ENCODE peak calls at places on chromosomes 13 and 19, in eight cellular contexts. Z, R, G, D, E, W, N and U are unnamed samples.

GRCh38 chr19:40502081-40502480 is 35.3 kb downstream of the SPTBN4 start:
- DNase-seq in D (no peak), Z (no peak), W (no peak), N (no peak), R (no peak), G (no peak), E (no peak), U (no peak)

GRCh38 chr19:34347561-34348165 is 17.3 kb upstream of the GPI start:
- DNase-seq in N (no peak), R (no peak), D (no peak), E (no peak), W (no peak), G (no peak), Z (no peak), U (no peak)

GRCh38 chr13:51577690-51578089 is 6.6 kb upstream of the WDFY2 start:
- DNase-seq in E (no peak), N (no peak), D (no peak), W (no peak), G (no peak), R (no peak), Z (no peak), U (no peak)

GRCh38 chr19:11541238-11541637 is 2.6 kb downstream of the CNN1 start:
- DNase-seq in N (no peak), G (no peak), E (no peak), Z (peak), W (no peak), R (no peak), D (no peak), U (no peak)

GRCh38 chr19:2775556-2776430 is 7.3 kb downstream of the SGTA start:
- DNase-seq in E (peak), G (peak), W (no peak), N (peak), R (peak), D (no peak), Z (no peak), U (no peak)

GRCh38 chr13:87810391-87810801 is 139.2 kb downstream of the SLITRK5 start:
- DNase-seq in E (no peak), N (no peak), G (no peak), W (no peak), D (no peak), Z (no peak), R (no peak), U (no peak)

GRCh38 chr13:99015606-99016520 is 38.0 kb upstream of the DOCK9 start:
- DNase-seq in G (no peak), W (no peak), Z (no peak), N (no peak), R (no peak), D (no peak), E (no peak), U (no peak)

GRCh38 chr19:47389150-47389556 is 30.2 kb downstream of the MEIS3 start:
- DNase-seq in R (no peak), W (no peak), G (no peak), D (no peak), E (no peak), Z (no peak), N (no peak), U (no peak)

GRCh38 chr13:83538636-83539035 is 343.6 kb downstream of the SLITRK1 start:
- DNase-seq in Z (no peak), N (no peak), W (no peak), D (no peak), R (no peak), E (no peak), G (no peak), U (no peak)

GRCh38 chr13:27022571-27023311 is 148.9 kb downstream of the USP12 start:
- DNase-seq in E (peak), Z (no peak), R (no peak), N (no peak), D (no peak), W (no peak), G (no peak), U (no peak)

GRCh38 chr19:46972301-46972700 is 47.3 kb upstream of the NPAS1 start:
- DNase-seq in N (peak), W (no peak), E (no peak), R (no peak), Z (no peak), G (no peak), D (no peak), U (no peak)

GRCh38 chr13:37488682-37489081 is 109.9 kb downstream of the POSTN start:
- DNase-seq in N (no peak), D (no peak), G (no peak), W (no peak), Z (no peak), E (peak), R (no peak), U (no peak)

GRCh38 chr13:113843864-113844556 is 19.9 kb downstream of the GAS6 start:
- DNase-seq in W (no peak), R (no peak), G (no peak), D (no peak), N (peak), E (no peak), Z (no peak), U (no peak)

GRCh38 chr13:111393221-111393790 is 72.9 kb downstream of the TEX29 start:
- DNase-seq in G (no peak), R (no peak), Z (no peak), W (no peak), D (no peak), N (no peak), E (no peak), U (no peak)

GRCh38 chr13:79385694-79386093 is 20.4 kb downstream of the RBM26 start:
- DNase-seq in G (no peak), E (peak), N (no peak), R (no peak), W (no peak), Z (peak), D (no peak), U (peak)

GRCh38 chr13:25468330-25469178 is 96.8 kb downstream of the ATP8A2 start:
- DNase-seq in R (no peak), D (peak), N (no peak), W (no peak), Z (no peak), G (no peak), E (peak), U (no peak)

GRCh38 chr13:33284916-33285315 is 639 bp downstream of the STARD13 start:
- DNase-seq in N (no peak), G (no peak), D (no peak), Z (no peak), W (no peak), E (peak), R (no peak), U (no peak)

GRCh38 chr19:4089400-4089908 is 22.8 kb upstream of the ZBTB7A start:
- DNase-seq in Z (no peak), R (no peak), W (no peak), N (no peak), E (no peak), G (peak), D (no peak), U (no peak)

GRCh38 chr19:55473613-55474012 is 2.8 kb upstream of the ZNF628 start:
- DNase-seq in Z (no peak), E (peak), N (no peak), W (no peak), G (no peak), R (no peak), D (no peak), U (no peak)

GRCh38 chr19:42216653-42217521 is 590 bp downstream of the DEDD2 start:
- DNase-seq in Z (peak), N (peak), R (no peak), G (peak), E (peak), W (no peak), D (peak), U (no peak)

GRCh38 chr13:54317722-54318121 is 1289.1 kb downstream of the OLFM4 start:
- DNase-seq in W (no peak), R (no peak), Z (no peak), E (no peak), N (no peak), G (no peak), D (no peak), U (no peak)

GRCh38 chr13:98048263-98048662 is 94.6 kb upstream of the FARP1 start:
- DNase-seq in N (no peak), Z (no peak), R (no peak), W (no peak), G (no peak), D (no peak), E (no peak), U (no peak)

GRCh38 chr19:2495651-2496316 is 19.9 kb downstream of the GADD45B start:
- DNase-seq in Z (no peak), W (no peak), R (no peak), D (no peak), N (peak), G (peak), E (no peak), U (no peak)

GRCh38 chr19:28731113-28731512 is 481.8 kb downstream of the UQCRFS1 start:
- DNase-seq in R (no peak), Z (no peak), D (no peak), G (no peak), W (no peak), E (no peak), N (no peak), U (no peak)

GRCh38 chr19:28731577-28731976 is 481.4 kb downstream of the UQCRFS1 start:
- DNase-seq in E (no peak), Z (no peak), N (no peak), R (no peak), D (no peak), G (no peak), W (no peak), U (no peak)

GRCh38 chr19:28726533-28726932 is 486.4 kb downstream of the UQCRFS1 start:
- DNase-seq in W (no peak), N (no peak), R (no peak), Z (no peak), E (no peak), G (no peak), D (no peak), U (no peak)

GRCh38 chr19:28727835-28728159 is 485.2 kb downstream of the UQCRFS1 start:
- DNase-seq in G (no peak), E (no peak), W (no peak), R (no peak), N (no peak), Z (no peak), D (no peak), U (no peak)

GRCh38 chr19:28727133-28727834 is 485.7 kb downstream of the UQCRFS1 start:
- DNase-seq in N (no peak), G (no peak), E (peak), D (peak), W (no peak), Z (no peak), R (peak), U (no peak)
- TF ChIP-seq CTCF in N (no peak), G (no peak), E (no peak), D (peak), W (no peak), Z (no peak), R (peak), U (no peak)

GRCh38 chr13:46577656-46578589 is 25.0 kb downstream of the LRCH1 start:
- DNase-seq in Z (no peak), G (no peak), W (no peak), N (no peak), R (no peak), E (peak), D (no peak), U (no peak)
- H3K4me3 ChIP-seq in Z (no peak), G (no peak), W (no peak), N (no peak), R (no peak), E (no peak), D (no peak), U (peak)

GRCh38 chr19:703651-704446 is 4.9 kb upstream of the PALM start:
- DNase-seq in G (peak), Z (peak), D (peak), W (peak), R (no peak), E (no peak), N (peak), U (no peak)
- TF ChIP-seq CTCF in G (no peak), Z (no peak), D (no peak), W (no peak), R (no peak), E (no peak), N (no peak), U (no peak)

GRCh38 chr19:45470147-45471081 is 2.6 kb downstream of the FOSB start:
- DNase-seq in G (peak), R (no peak), D (no peak), Z (no peak), E (peak), N (peak), W (no peak), U (no peak)
- H3K4me3 ChIP-seq in G (peak), R (peak), D (peak), Z (peak), E (peak), N (no peak), W (peak), U (peak)

DNA sequence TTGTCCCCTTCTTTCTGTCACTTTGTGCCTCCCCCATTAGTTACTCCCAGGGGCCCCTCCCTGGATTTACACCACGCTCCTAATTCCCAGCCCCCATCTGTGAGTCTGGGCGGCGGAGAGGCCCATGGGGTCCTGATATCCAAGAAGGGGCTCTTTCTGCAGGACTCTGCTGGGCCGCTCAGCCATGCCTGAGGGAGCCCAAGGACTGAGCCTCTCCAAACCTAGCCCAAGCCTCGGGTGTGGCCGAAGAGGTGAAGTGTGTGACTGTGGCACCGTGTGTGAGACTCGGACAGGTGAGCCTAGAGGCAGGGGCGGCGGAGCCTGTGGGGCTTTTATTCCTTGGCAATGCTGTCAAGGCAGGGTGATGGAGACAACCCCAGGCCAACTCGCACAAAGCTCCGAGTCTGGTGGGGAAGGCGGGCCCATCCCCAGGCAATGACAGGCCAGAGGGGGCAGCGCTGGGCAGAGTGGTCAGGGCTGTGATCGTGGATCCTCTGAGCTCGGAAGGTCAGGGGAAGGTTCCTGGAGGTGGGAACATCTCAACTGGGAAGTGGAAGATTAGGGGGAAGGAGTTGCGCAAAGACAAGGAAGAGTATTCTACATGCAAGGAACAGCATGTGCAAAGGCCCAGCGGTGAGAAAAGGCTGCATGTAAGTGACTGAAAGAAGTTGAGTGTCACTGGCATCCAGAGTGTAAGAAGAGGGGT is 1.6 kb downstream of the PLEKHG2 start:
- DNase-seq in E (no peak), R (no peak), D (peak), Z (no peak), W (no peak), N (peak), G (peak), U (no peak)
- TF ChIP-seq CTCF in E (peak), R (no peak), D (peak), Z (peak), W (no peak), N (no peak), G (no peak), U (peak)

DNA sequence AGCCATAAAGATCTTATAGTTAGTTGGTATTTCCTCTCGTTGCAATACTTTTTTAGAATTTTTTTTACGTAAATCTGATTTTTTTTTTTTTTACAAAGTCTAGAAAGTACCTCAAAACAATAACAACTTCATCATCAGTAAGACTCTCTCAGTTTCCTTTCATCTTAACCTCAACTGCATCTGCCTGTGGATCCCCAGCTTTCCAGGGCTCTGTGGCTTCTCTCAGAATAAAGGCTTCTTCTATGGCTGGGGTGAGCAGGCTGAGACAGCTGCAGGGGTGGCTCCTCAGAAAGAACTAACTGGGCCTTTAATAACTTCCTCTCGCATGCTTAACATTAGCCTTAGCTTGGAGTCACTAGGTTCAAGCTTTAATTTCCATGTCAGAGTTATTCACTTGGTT is 4.2 kb downstream of the ZNF506 start:
- DNase-seq in R (no peak), E (no peak), G (no peak), W (no peak), D (no peak), N (no peak), Z (no peak), U (no peak)
- H3K4me3 ChIP-seq in R (no peak), E (no peak), G (no peak), W (no peak), D (no peak), N (no peak), Z (no peak), U (no peak)

GRCh38 chr13:30450066-30450465 is 15.7 kb downstream of the HMGB1 start:
- DNase-seq in D (no peak), Z (no peak), W (no peak), R (no peak), N (no peak), E (no peak), G (no peak), U (no peak)

GRCh38 chr13:30456290-30456689 is 9.4 kb downstream of the HMGB1 start:
- DNase-seq in W (no peak), R (no peak), N (no peak), G (no peak), E (no peak), Z (no peak), D (no peak), U (no peak)

GRCh38 chr13:30454991-30455390 is 10.7 kb downstream of the HMGB1 start:
- DNase-seq in G (no peak), W (no peak), D (no peak), R (no peak), Z (no peak), N (no peak), E (no peak), U (no peak)

GRCh38 chr13:30457306-30457891 is 8.3 kb downstream of the HMGB1 start:
- DNase-seq in E (no peak), W (no peak), R (no peak), G (no peak), D (no peak), Z (no peak), N (no peak), U (no peak)

GRCh38 chr13:30453727-30454126 is 12.0 kb downstream of the HMGB1 start:
- DNase-seq in W (no peak), N (no peak), R (no peak), E (no peak), D (no peak), Z (no peak), G (no peak), U (no peak)
- TF ChIP-seq CTCF in W (no peak), N (no peak), R (peak), E (no peak), D (peak), Z (peak), G (no peak), U (peak)

DNA sequence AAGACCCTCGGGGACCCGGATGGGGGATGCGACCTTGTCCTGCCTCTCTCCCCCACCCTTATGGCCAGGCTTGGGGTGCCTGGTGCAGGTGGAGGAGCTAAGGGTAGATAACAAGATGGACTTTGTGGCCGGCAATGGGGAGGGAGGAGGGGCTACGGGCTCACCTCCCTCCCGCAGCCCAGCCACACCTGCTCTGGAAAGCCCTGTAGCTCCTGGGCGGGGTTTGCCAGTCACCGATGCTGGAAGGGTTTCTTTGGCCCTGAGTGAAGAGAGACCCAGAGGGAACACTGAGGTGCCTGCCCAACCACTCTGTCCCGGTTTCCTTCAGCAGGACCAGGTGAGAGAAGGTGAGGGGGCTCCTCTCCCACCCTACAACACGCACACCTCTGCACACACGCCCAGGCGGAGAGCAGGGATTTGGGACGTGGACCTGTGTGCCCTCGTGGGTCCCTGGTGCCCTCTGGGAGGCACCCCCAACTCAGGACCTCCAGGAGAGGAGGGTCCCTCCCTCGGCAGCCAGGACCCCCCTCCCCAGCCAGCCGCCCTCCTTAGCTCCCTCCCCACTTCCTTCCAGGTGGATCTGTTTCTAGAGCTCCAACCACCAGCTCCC is at the start of gene FUT2:
- DNase-seq in E (no peak), G (peak), Z (no peak), W (no peak), R (no peak), D (no peak), N (no peak), U (no peak)
- H3K4me3 ChIP-seq in E (no peak), G (peak), Z (no peak), W (peak), R (peak), D (no peak), N (peak), U (no peak)

GRCh38 chr13:103188688-103189326 is 122.6 kb upstream of the SLC10A2 start:
- DNase-seq in D (peak), G (no peak), N (no peak), E (peak), W (no peak), Z (peak), R (peak), U (no peak)
- TF ChIP-seq CTCF in D (peak), G (peak), N (no peak), E (no peak), W (peak), Z (peak), R (no peak), U (peak)